ENCODE peak calls at places on chromosome 21, in eight cellular contexts. One of them, this sample, is unnamed.

GRCh38 chr21:44654576-44654950 is at the start of gene KRTAP12-4:
- DNase-seq in fibroblast of the aortic adventitia: no peak
- DNase-seq in DMS79: no peak
- DNase-seq in Ammon's horn: no peak
- DNase-seq in mammary epithelial cell: no peak
- DNase-seq in stimulated activated naive CD8-positive, alpha-beta T cell treated with anti-CD3 and anti-CD28 coated beads, Interleukin-15, Interleukin-2, amounts not matched to agents 100 U/mL and 50 U/mL, for 24 hours: no peak
- DNase-seq in amniotic stem cell: no peak
- DNase-seq in stimulated activated CD8-positive, alpha-beta memory T cell treated with anti-CD3 and anti-CD28 coated beads, Interleukin-4, amount 100 ng/mL, for 24 hours: no peak
- DNase-seq in this sample: no peak

GRCh38 chr21:36166705-36167104 is 10.1 kb downstream of the DOP1B start:
- DNase-seq in DMS79: no peak
- DNase-seq in stimulated activated CD8-positive, alpha-beta memory T cell treated with anti-CD3 and anti-CD28 coated beads, Interleukin-4, amount 100 ng/mL, for 24 hours: no peak
- DNase-seq in amniotic stem cell: no peak
- DNase-seq in fibroblast of the aortic adventitia: no peak
- DNase-seq in Ammon's horn: no peak
- DNase-seq in stimulated activated naive CD8-positive, alpha-beta T cell treated with anti-CD3 and anti-CD28 coated beads, Interleukin-15, Interleukin-2, amounts not matched to agents 100 U/mL and 50 U/mL, for 24 hours: no peak
- DNase-seq in mammary epithelial cell: no peak
- DNase-seq in this sample: no peak

GRCh38 chr21:41921089-41921819 is 32.6 kb downstream of the C2CD2 start:
- DNase-seq in Ammon's horn: peak; percentile 18
- DNase-seq in mammary epithelial cell: no peak
- DNase-seq in fibroblast of the aortic adventitia: no peak
- DNase-seq in stimulated activated naive CD8-positive, alpha-beta T cell treated with anti-CD3 and anti-CD28 coated beads, Interleukin-15, Interleukin-2, amounts not matched to agents 100 U/mL and 50 U/mL, for 24 hours: no peak
- DNase-seq in amniotic stem cell: no peak
- DNase-seq in DMS79: no peak
- DNase-seq in stimulated activated CD8-positive, alpha-beta memory T cell treated with anti-CD3 and anti-CD28 coated beads, Interleukin-4, amount 100 ng/mL, for 24 hours: no peak
- DNase-seq in this sample: no peak

GRCh38 chr21:14677639-14678179 is 131.6 kb upstream of the SAMSN1 start:
- DNase-seq in stimulated activated CD8-positive, alpha-beta memory T cell treated with anti-CD3 and anti-CD28 coated beads, Interleukin-4, amount 100 ng/mL, for 24 hours: no peak
- DNase-seq in fibroblast of the aortic adventitia: no peak
- DNase-seq in Ammon's horn: no peak
- DNase-seq in stimulated activated naive CD8-positive, alpha-beta T cell treated with anti-CD3 and anti-CD28 coated beads, Interleukin-15, Interleukin-2, amounts not matched to agents 100 U/mL and 50 U/mL, for 24 hours: no peak
- DNase-seq in mammary epithelial cell: no peak
- DNase-seq in DMS79: no peak
- DNase-seq in amniotic stem cell: no peak
- DNase-seq in this sample: no peak

GRCh38 chr21:41880153-41880552 is 1.0 kb upstream of the PRDM15 start:
- DNase-seq in stimulated activated CD8-positive, alpha-beta memory T cell treated with anti-CD3 and anti-CD28 coated beads, Interleukin-4, amount 100 ng/mL, for 24 hours: no peak
- DNase-seq in fibroblast of the aortic adventitia: no peak
- DNase-seq in mammary epithelial cell: no peak
- DNase-seq in amniotic stem cell: no peak
- DNase-seq in DMS79: no peak
- DNase-seq in stimulated activated naive CD8-positive, alpha-beta T cell treated with anti-CD3 and anti-CD28 coated beads, Interleukin-15, Interleukin-2, amounts not matched to agents 100 U/mL and 50 U/mL, for 24 hours: no peak
- DNase-seq in Ammon's horn: no peak
- DNase-seq in this sample: no peak

GRCh38 chr21:35390013-35390776 is 341.1 kb upstream of the RUNX1 start:
- DNase-seq in mammary epithelial cell: peak; percentile 88
- DNase-seq in stimulated activated CD8-positive, alpha-beta memory T cell treated with anti-CD3 and anti-CD28 coated beads, Interleukin-4, amount 100 ng/mL, for 24 hours: no peak
- DNase-seq in stimulated activated naive CD8-positive, alpha-beta T cell treated with anti-CD3 and anti-CD28 coated beads, Interleukin-15, Interleukin-2, amounts not matched to agents 100 U/mL and 50 U/mL, for 24 hours: no peak
- DNase-seq in fibroblast of the aortic adventitia: peak; percentile 45
- DNase-seq in DMS79: peak; percentile 78
- DNase-seq in amniotic stem cell: no peak
- DNase-seq in Ammon's horn: no peak
- DNase-seq in this sample: no peak

GRCh38 chr21:32094792-32095191 is 184.1 kb downstream of the MIS18A start:
- DNase-seq in Ammon's horn: no peak
- DNase-seq in fibroblast of the aortic adventitia: peak; percentile 28
- DNase-seq in stimulated activated CD8-positive, alpha-beta memory T cell treated with anti-CD3 and anti-CD28 coated beads, Interleukin-4, amount 100 ng/mL, for 24 hours: no peak
- DNase-seq in stimulated activated naive CD8-positive, alpha-beta T cell treated with anti-CD3 and anti-CD28 coated beads, Interleukin-15, Interleukin-2, amounts not matched to agents 100 U/mL and 50 U/mL, for 24 hours: no peak
- DNase-seq in amniotic stem cell: no peak
- DNase-seq in DMS79: no peak
- DNase-seq in mammary epithelial cell: no peak
- DNase-seq in this sample: no peak

GRCh38 chr21:44419679-44420078 is 35.6 kb upstream of the LRRC3 start:
- DNase-seq in fibroblast of the aortic adventitia: no peak
- DNase-seq in Ammon's horn: no peak
- DNase-seq in stimulated activated CD8-positive, alpha-beta memory T cell treated with anti-CD3 and anti-CD28 coated beads, Interleukin-4, amount 100 ng/mL, for 24 hours: no peak
- DNase-seq in mammary epithelial cell: no peak
- DNase-seq in stimulated activated naive CD8-positive, alpha-beta T cell treated with anti-CD3 and anti-CD28 coated beads, Interleukin-15, Interleukin-2, amounts not matched to agents 100 U/mL and 50 U/mL, for 24 hours: no peak
- DNase-seq in amniotic stem cell: no peak
- DNase-seq in DMS79: no peak
- DNase-seq in this sample: peak; percentile 18

GRCh38 chr21:43278359-43278758 is 109.6 kb downstream of the CRYAA start:
- DNase-seq in stimulated activated naive CD8-positive, alpha-beta T cell treated with anti-CD3 and anti-CD28 coated beads, Interleukin-15, Interleukin-2, amounts not matched to agents 100 U/mL and 50 U/mL, for 24 hours: no peak
- DNase-seq in DMS79: no peak
- DNase-seq in amniotic stem cell: no peak
- DNase-seq in Ammon's horn: no peak
- DNase-seq in fibroblast of the aortic adventitia: no peak
- DNase-seq in mammary epithelial cell: no peak
- DNase-seq in stimulated activated CD8-positive, alpha-beta memory T cell treated with anti-CD3 and anti-CD28 coated beads, Interleukin-4, amount 100 ng/mL, for 24 hours: no peak
- DNase-seq in this sample: no peak

GRCh38 chr21:26495283-26495849 is 77.7 kb downstream of the CYYR1 start:
- DNase-seq in fibroblast of the aortic adventitia: no peak
- DNase-seq in mammary epithelial cell: no peak
- DNase-seq in stimulated activated naive CD8-positive, alpha-beta T cell treated with anti-CD3 and anti-CD28 coated beads, Interleukin-15, Interleukin-2, amounts not matched to agents 100 U/mL and 50 U/mL, for 24 hours: no peak
- DNase-seq in DMS79: no peak
- DNase-seq in Ammon's horn: no peak
- DNase-seq in stimulated activated CD8-positive, alpha-beta memory T cell treated with anti-CD3 and anti-CD28 coated beads, Interleukin-4, amount 100 ng/mL, for 24 hours: no peak
- DNase-seq in amniotic stem cell: no peak
- DNase-seq in this sample: no peak

GRCh38 chr21:38839683-38840286 is 34.1 kb downstream of the ETS2 start:
- DNase-seq in amniotic stem cell: peak; percentile 86
- DNase-seq in Ammon's horn: no peak
- DNase-seq in stimulated activated naive CD8-positive, alpha-beta T cell treated with anti-CD3 and anti-CD28 coated beads, Interleukin-15, Interleukin-2, amounts not matched to agents 100 U/mL and 50 U/mL, for 24 hours: peak; percentile 23
- DNase-seq in fibroblast of the aortic adventitia: peak; percentile 91
- DNase-seq in DMS79: no peak
- DNase-seq in mammary epithelial cell: peak; percentile 97
- DNase-seq in stimulated activated CD8-positive, alpha-beta memory T cell treated with anti-CD3 and anti-CD28 coated beads, Interleukin-4, amount 100 ng/mL, for 24 hours: no peak
- DNase-seq in this sample: peak; percentile 39

GRCh38 chr21:34640858-34641257 is 25.9 kb upstream of the RCAN1 start:
- DNase-seq in amniotic stem cell: peak; percentile 34
- DNase-seq in stimulated activated naive CD8-positive, alpha-beta T cell treated with anti-CD3 and anti-CD28 coated beads, Interleukin-15, Interleukin-2, amounts not matched to agents 100 U/mL and 50 U/mL, for 24 hours: no peak
- DNase-seq in Ammon's horn: no peak
- DNase-seq in fibroblast of the aortic adventitia: peak; percentile 88
- DNase-seq in DMS79: no peak
- DNase-seq in stimulated activated CD8-positive, alpha-beta memory T cell treated with anti-CD3 and anti-CD28 coated beads, Interleukin-4, amount 100 ng/mL, for 24 hours: no peak
- DNase-seq in mammary epithelial cell: peak; percentile 59
- DNase-seq in this sample: no peak

This sample was measured in type B pancreatic cell.